ENCODE peak calls at places on chromosomes 13 and 19, in five cellular contexts. K is fibroblast of lung, V is PC-3, N is K562, M is HepG2. S is an unnamed sample.

GRCh38 chr13:40626566-40626965 is 39.9 kb downstream of the FOXO1 start:
- DNase-seq in K (no peak), V (no peak), N (no peak), M (no peak), S (no peak)

GRCh38 chr13:30735025-30735967 is at the start of gene ALOX5AP:
- DNase-seq in K (no peak), V (no peak), N (no peak), M (no peak), S (no peak)

GRCh38 chr19:7743425-7743841 is 3.9 kb downstream of the CD209 start:
- DNase-seq in K (no peak), V (no peak), N (no peak), M (no peak), S (no peak)

GRCh38 chr13:31528176-31528575 is 211.2 kb upstream of the RXFP2 start:
- DNase-seq in K (no peak), V (no peak), N (no peak), M (no peak), S (no peak)

GRCh38 chr19:15115080-15115479 is 7.9 kb downstream of the SYDE1 start:
- DNase-seq in K (peak; percentile 47), V (no peak), N (no peak), M (no peak), S (no peak)

GRCh38 chr13:91368676-91369425 is 21.4 kb downstream of the MIR17HG start:
- DNase-seq in K (peak; percentile 49), V (no peak), N (no peak), M (no peak), S (no peak)

GRCh38 chr19:47778954-47779351 is 450 bp downstream of the SELENOW start:
- DNase-seq in K (peak; percentile 12), V (no peak), N (peak; percentile 49), M (no peak), S (peak; percentile 33)

GRCh38 chr19:46067691-46068090 is 26.9 kb upstream of the IGFL4 start:
- DNase-seq in K (no peak), V (peak; percentile 14), N (no peak), M (no peak), S (no peak)

GRCh38 chr19:44662686-44663085 is 8.6 kb upstream of the CEACAM19 start:
- DNase-seq in K (peak; percentile 61), V (no peak), N (no peak), M (no peak), S (no peak)

GRCh38 chr19:56765107-56765506 is 75.4 kb downstream of the PEG3 start:
- DNase-seq in K (no peak), V (no peak), N (no peak), M (no peak), S (no peak)

GRCh38 chr19:45346449-45346848 is 5.9 kb downstream of the KLC3 start:
- DNase-seq in K (no peak), V (no peak), N (peak; percentile 52), M (peak; percentile 24), S (peak; percentile 32)

GRCh38 chr13:95564091-95564490 is 11.6 kb downstream of the CLDN10 start:
- DNase-seq in K (no peak), V (no peak), N (no peak), M (no peak), S (no peak)

GRCh38 chr19:56601375-56601774 is 6.3 kb downstream of the ZNF71 start:
- DNase-seq in K (peak; percentile 41), V (peak; percentile 12), N (no peak), M (no peak), S (no peak)

GRCh38 chr13:112894673-112895481 is 74.1 kb upstream of the MCF2L start:
- DNase-seq in K (no peak), V (no peak), N (no peak), M (peak; percentile 41), S (peak; percentile 73)

GRCh38 chr19:58196911-58197616 is 14.2 kb downstream of the ZNF274 start:
- DNase-seq in K (peak; percentile 36), V (peak; percentile 28), N (no peak), M (peak; percentile 10), S (no peak)
- H2AFZ ChIP-seq in K (no peak overlapping the region), V (no peak overlapping the region), N (no peak overlapping the region), M (no peak overlapping the region), S (no peak overlapping the region)

GRCh38 chr19:55451522-55452380 is 8.7 kb upstream of the SHISA7 start:
- DNase-seq in K (no peak), V (no peak), N (peak; percentile 28), M (no peak), S (peak; percentile 72)

GRCh38 chr19:55451163-55451521 is 8.0 kb upstream of the SHISA7 start:
- DNase-seq in K (no peak), V (no peak), N (no peak), M (no peak), S (peak; percentile 54)

GRCh38 chr19:55454787-55455243 is 6.6 kb downstream of the ISOC2 start:
- DNase-seq in K (no peak), V (peak; percentile 68), N (peak; percentile 59), M (peak; percentile 34), S (peak; percentile 71)

GRCh38 chr19:55453861-55454260 is 7.6 kb downstream of the ISOC2 start:
- DNase-seq in K (no peak), V (no peak), N (no peak), M (no peak), S (no peak)

DNA sequence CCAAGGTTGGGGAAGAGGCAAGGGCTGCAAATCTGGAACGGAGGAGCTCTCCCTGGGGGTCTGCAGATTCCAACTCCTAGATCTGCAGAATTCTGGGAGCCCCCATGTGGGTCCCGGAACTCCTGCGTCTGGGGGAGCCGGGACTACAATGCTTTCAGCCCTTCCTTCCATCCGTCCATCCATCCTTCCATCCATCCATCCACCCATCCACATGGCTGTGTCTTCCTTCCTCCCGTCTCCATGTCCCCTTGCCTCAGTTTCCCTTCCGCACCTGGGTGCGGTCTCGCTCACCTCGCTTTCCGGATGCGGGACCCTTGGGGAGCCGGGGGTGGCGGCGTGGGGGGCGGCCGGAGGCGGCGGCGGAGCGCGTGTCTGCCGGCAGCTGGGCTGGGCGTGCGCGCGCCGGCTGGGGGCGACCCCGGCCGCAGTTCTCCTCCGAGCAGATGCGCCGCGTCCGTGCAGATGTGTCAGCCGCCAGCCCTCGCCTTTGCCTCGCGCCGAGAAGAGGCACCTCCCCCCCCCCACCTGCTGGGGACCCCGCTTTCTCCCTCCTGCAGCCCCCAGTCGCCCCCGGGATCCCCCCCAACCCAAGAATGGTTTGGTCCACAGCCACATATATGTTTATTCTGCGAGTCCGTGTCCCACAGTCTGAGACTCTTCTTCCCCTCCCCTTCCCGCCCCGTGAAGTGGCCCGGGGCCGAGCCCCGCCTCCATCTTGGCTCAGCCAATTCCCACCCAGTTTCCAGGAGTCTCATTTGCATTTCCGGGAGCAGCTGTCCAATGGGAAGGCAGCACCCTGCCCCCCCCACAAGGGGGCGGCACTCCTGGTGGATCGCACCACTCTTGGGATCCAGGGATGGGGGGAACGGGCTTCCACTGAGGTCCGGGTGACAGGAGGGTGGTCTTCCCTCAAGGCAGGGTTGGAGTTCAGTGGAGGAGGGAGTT is 8.8 kb downstream of the ISOC2 start:
- DNase-seq in K (peak; percentile 73), V (peak; percentile 57), N (peak; percentile 99), M (peak; percentile 44), S (peak; percentile 94)
- TF ChIP-seq EZH2 in K (peak; percentile 98), V (no peak), N (no peak), M (no peak), S (no peak)

DNA sequence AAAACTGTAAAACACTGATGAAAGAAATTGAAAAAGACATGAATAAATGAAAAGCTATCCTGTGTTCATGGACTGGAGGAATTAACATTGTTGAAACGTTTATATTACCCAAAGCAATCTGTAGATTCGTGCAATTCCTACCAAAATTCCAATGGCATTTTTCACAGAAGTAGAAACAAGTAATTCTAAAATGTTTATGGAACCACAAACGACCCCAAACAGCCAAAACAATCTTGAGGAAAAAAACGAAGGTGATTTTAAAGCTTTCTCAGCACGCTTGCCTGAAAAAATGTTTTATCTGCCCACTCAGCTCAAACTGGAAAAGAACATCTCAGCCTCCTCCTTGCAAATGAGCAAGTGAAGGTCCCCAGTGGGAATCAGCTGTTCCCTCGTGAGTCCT is 255.9 kb upstream of the IRS2 start:
- DNase-seq in K (peak; percentile 24), V (no peak), N (no peak), M (no peak), S (no peak)
- H2AFZ ChIP-seq in K (no peak overlapping the region), V (no peak overlapping the region), N (no peak overlapping the region), M (no peak overlapping the region), S (no peak overlapping the region)

DNA sequence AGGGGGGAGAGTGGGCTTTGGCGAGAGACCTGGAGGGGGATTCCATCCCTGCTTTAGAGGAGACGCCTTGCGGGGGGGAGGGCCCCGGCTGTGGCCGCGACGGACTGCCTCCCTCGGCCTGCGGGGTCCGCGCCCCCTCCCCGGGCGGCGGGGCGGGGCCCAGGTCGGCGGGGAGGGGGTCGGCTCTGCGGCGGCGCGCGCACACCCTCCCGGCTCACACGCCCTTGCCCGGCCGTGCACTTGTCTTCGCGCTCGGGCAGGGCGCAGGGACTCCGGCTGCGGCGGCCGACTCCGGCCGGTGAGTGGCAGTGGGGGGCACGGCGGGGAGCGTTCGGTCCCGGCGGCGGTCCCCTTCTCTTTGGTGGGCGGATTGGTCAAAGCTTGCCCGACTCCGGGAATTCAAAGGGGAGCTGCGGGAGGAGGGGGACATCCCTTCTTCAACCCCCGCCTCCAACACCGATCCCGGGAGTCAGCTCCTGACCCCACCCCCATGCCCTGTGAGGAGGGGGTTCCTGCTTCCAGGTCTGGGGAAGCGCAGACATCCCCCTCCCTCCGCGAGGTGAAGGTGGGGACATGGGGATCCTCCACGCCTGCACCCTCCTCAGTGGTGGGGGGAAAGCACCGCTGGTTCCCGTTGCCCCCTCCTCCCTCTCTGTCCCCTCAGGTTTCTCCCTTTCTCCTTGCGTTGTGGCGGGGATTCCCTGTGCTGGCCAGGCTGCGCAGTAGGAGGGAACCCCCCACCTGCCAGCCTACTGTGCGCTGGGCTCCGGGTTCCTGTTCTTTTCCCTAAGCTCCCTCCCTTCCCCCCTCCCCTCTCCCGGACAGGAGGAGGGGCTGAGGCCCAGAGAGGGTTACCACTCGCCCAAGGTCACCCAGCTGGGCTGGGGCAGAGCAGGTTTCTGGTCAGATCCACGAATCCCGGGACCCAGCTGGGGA is 14.6 kb upstream of the KCNN1 start:
- DNase-seq in K (no peak), V (no peak), N (peak; percentile 32), M (no peak), S (peak; percentile 50)
- TF ChIP-seq EZH2 in K (peak; percentile 98), V (peak; percentile 85), N (no peak), M (peak; percentile 44), S (peak; percentile 89)

DNA sequence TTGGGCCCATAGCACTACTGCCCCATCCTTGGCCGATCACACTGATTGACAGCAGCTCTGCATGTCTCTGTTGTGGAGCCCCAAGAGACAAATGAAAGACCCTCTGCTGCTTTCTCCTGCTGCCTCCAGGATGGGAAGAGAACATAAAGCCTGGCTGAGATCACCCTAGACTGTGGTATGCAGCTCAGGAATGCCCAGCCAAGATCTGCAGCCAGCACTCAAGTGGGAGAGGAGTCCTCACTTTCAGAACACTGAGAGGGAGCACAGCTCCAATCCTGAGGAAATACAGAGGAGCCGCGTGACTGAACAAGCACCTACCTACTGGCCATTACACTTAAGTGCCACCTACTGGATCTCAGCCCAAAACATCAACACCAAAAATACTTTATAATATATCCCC is 203.0 kb downstream of the POSTN start:
- DNase-seq in K (peak; percentile 41), V (no peak), N (no peak), M (no peak), S (peak; percentile 3)
- H2AFZ ChIP-seq in K (no peak overlapping the region), V (no peak overlapping the region), N (no peak overlapping the region), M (no peak overlapping the region), S (no peak overlapping the region)

GRCh38 chr19:1678073-1678472 is 25.7 kb upstream of the TCF3 start:
- DNase-seq in K (no peak), V (no peak), N (no peak), M (no peak), S (no peak)

GRCh38 chr19:1684573-1684912 is 32.1 kb upstream of the TCF3 start:
- DNase-seq in K (no peak), V (no peak), N (peak; percentile 3), M (no peak), S (no peak)

GRCh38 chr19:1685046-1685445 is 32.6 kb upstream of the TCF3 start:
- DNase-seq in K (no peak), V (no peak), N (peak; percentile 44), M (no peak), S (no peak)

GRCh38 chr19:1680976-1681375 is 28.6 kb upstream of the TCF3 start:
- DNase-seq in K (no peak), V (no peak), N (no peak), M (no peak), S (no peak)

GRCh38 chr19:1683869-1684572 is 31.6 kb upstream of the TCF3 start:
- DNase-seq in K (no peak), V (no peak), N (peak; percentile 9), M (no peak), S (no peak)
- TF ChIP-seq EZH2 in K (no peak), V (no peak), N (no peak), M (no peak), S (no peak)